ENCODE peak calls at places on chromosomes 13 and 19, in five cellular contexts. L is A549; C is activated CD4-positive, alpha-beta memory T cell treated with anti-CD3 and anti-CD28 coated beads for 36 hours; K is LHCN-M2; S is naive thymus-derived CD4-positive, alpha-beta T cell. Z is an unnamed sample.

GRCh38 chr13:25232937-25233515 is 54.3 kb downstream of the MTMR6 start:
- DNase-seq in S (no peak), L (peak), C (no peak), K (peak), Z (peak)

GRCh38 chr13:32878172-32878571 is 138.1 kb upstream of the KL start:
- DNase-seq in K (no peak), C (no peak), L (no peak), S (no peak), Z (no peak)

GRCh38 chr13:36891752-36892151 is 28.3 kb downstream of the SMAD9 start:
- DNase-seq in K (no peak), S (no peak), L (no peak), C (no peak), Z (no peak)

GRCh38 chr13:71772376-71772775 is 94.6 kb downstream of the DACH1 start:
- DNase-seq in L (no peak), C (no peak), K (no peak), S (no peak), Z (no peak)

GRCh38 chr19:42294471-42295137 is 7.3 kb upstream of the PRR19 start:
- DNase-seq in S (no peak), K (no peak), L (no peak), C (no peak), Z (no peak)

GRCh38 chr19:17841810-17842662 is 5.7 kb downstream of the JAK3 start:
- DNase-seq in K (peak), L (peak), C (peak), S (no peak), Z (no peak)

GRCh38 chr13:66994097-66994496 is 236.0 kb downstream of the PCDH9 start:
- DNase-seq in C (peak), S (no peak), L (peak), K (peak), Z (peak)

GRCh38 chr19:12075538-12076139 is 11.1 kb downstream of the ZNF844 start:
- DNase-seq in L (no peak), S (no peak), C (no peak), K (no peak), Z (no peak)

GRCh38 chr13:43227721-43228120 is 204.3 kb downstream of the DNAJC15 start:
- DNase-seq in S (no peak), C (no peak), K (peak), L (no peak), Z (no peak)

GRCh38 chr19:294819-295686 is 3.9 kb upstream of the PLPP2 start:
- DNase-seq in L (peak), S (no peak), C (peak), K (no peak), Z (peak)

GRCh38 chr19:55056827-55057226 is 6.1 kb downstream of the RDH13 start:
- DNase-seq in S (no peak), L (no peak), K (no peak), C (no peak), Z (no peak)

GRCh38 chr13:72072223-72072622 is 205.2 kb upstream of the DACH1 start:
- DNase-seq in C (no peak), S (no peak), K (no peak), L (no peak), Z (no peak)

GRCh38 chr13:32150239-32150638 is 118.7 kb downstream of the FRY start:
- DNase-seq in L (no peak), K (no peak), C (no peak), S (no peak), Z (no peak)

GRCh38 chr19:39841041-39841440 is 5.1 kb downstream of the FBL start:
- DNase-seq in C (no peak), S (no peak), K (no peak), L (no peak), Z (no peak)

GRCh38 chr13:27273658-27274425 is 3.2 kb downstream of the RASL11A start:
- DNase-seq in C (no peak), L (no peak), K (peak), S (no peak), Z (no peak)

GRCh38 chr19:33621811-33622504 is at the start of gene CHST8:
- DNase-seq in S (no peak), C (no peak), K (no peak), L (no peak), Z (no peak)

GRCh38 chr19:17332677-17333581 is 1.7 kb downstream of the ANO8 start:
- DNase-seq in C (peak), K (peak), S (no peak), L (peak), Z (peak)

GRCh38 chr13:100491164-100491847 is 97.3 kb downstream of the GGACT start:
- DNase-seq in K (peak), L (no peak), S (no peak), C (no peak), Z (no peak)